ENCODE peak calls at places on chromosomes 5 and 9, in six cellular contexts. C is tibial artery; D is activated CD8-positive, alpha-beta memory T cell treated with anti-CD3 and anti-CD28 coated beads for 48 hours; J is endothelial cell of umbilical vein; N is activated naive CD8-positive, alpha-beta T cell treated with anti-CD3 and anti-CD28 coated beads, Interleukin-2, amount 10 ng/mL, durations not matched to agents 7 days and 5 days; S is GM13977. H is an unnamed sample.

GRCh38 chr5:135750506-135750905 is 84.0 kb upstream of the SLC25A48 start:
- DNase-seq in J (no peak), N (no peak), C (no peak), D (no peak), S (no peak), H (no peak)

GRCh38 chr5:44935262-44935661 is 126.5 kb downstream of the MRPS30 start:
- DNase-seq in J (no peak), N (no peak), D (no peak), S (no peak), C (no peak), H (no peak)

GRCh38 chr5:110790673-110791072 is 51.9 kb downstream of the SLC25A46 start:
- DNase-seq in S (no peak), C (no peak), D (no peak), N (no peak), J (no peak), H (no peak)

GRCh38 chr5:77957-78804 is 13.8 kb upstream of the PLEKHG4B start:
- DNase-seq in D (no peak), J (no peak), N (no peak), C (no peak), S (peak), H (no peak)

GRCh38 chr5:73693573-73694061 is 67.6 kb downstream of the ARHGEF28 start:
- DNase-seq in D (no peak), S (peak), C (no peak), N (no peak), J (peak), H (no peak)

GRCh38 chr5:156981481-156981880 is 18.5 kb upstream of the TIMD4 start:
- DNase-seq in N (no peak), S (no peak), D (no peak), C (no peak), J (no peak), H (no peak)

GRCh38 chr5:2023196-2023595 is 140.5 kb upstream of the IRX4 start:
- DNase-seq in C (no peak), D (no peak), S (no peak), J (no peak), N (no peak), H (no peak)

GRCh38 chr5:53017383-53017782 is 28.2 kb downstream of the ITGA2 start:
- DNase-seq in C (no peak), D (no peak), N (no peak), S (no peak), J (no peak), H (no peak)

GRCh38 chr5:6184481-6184880 is 193.9 kb downstream of the MED10 start:
- DNase-seq in C (no peak), D (no peak), J (no peak), N (no peak), S (no peak), H (no peak)

GRCh38 chr5:157172408-157172807 is 6.3 kb upstream of the GARIN3 start:
- DNase-seq in S (peak), N (peak), C (no peak), J (no peak), D (no peak), H (no peak)

GRCh38 chr9:115008536-115008935 is 78.1 kb upstream of the TNFSF8 start:
- DNase-seq in C (no peak), D (no peak), J (no peak), S (no peak), N (no peak), H (no peak)

GRCh38 chr9:105141448-105142101 is 102.9 kb upstream of the SLC44A1 start:
- DNase-seq in D (no peak), N (no peak), C (no peak), S (peak), J (no peak), H (no peak)

GRCh38 chr5:174378116-174378874 is 332.8 kb downstream of the NSG2 start:
- DNase-seq in J (no peak), D (no peak), N (no peak), S (no peak), C (no peak), H (no peak)

GRCh38 chr5:27315541-27316282 is 277.3 kb upstream of the CDH9 start:
- DNase-seq in D (no peak), N (no peak), S (no peak), J (no peak), C (no peak), H (no peak)

GRCh38 chr5:36444582-36444999 is 142.9 kb upstream of the RANBP3L start:
- DNase-seq in J (no peak), S (no peak), C (peak), D (no peak), N (no peak), H (no peak)

GRCh38 chr5:74340476-74340875 is 300.1 kb downstream of the ENC1 start:
- DNase-seq in J (no peak), N (no peak), S (no peak), C (no peak), D (no peak), H (no peak)

GRCh38 chr9:70406446-70406862 is 8.0 kb downstream of the KLF9 start:
- DNase-seq in S (peak), D (no peak), N (no peak), C (no peak), J (no peak), H (no peak)

GRCh38 chr5:34632805-34633414 is 23.2 kb upstream of the RAI14 start:
- DNase-seq in D (no peak), J (no peak), N (no peak), C (no peak), S (no peak), H (no peak)

GRCh38 chr9:136725612-136726011 is 13.2 kb downstream of the DIPK1B start:
- DNase-seq in J (peak), D (no peak), C (no peak), N (no peak), S (no peak), H (no peak)

GRCh38 chr5:61758711-61759110 is 426.7 kb downstream of the ZSWIM6 start:
- DNase-seq in D (no peak), J (no peak), C (no peak), N (no peak), S (no peak), H (no peak)

GRCh38 chr5:68562308-68562707 is 346.8 kb downstream of the PIK3R1 start:
- DNase-seq in N (no peak), J (no peak), D (no peak), S (no peak), C (no peak), H (no peak)

GRCh38 chr9:71552480-71552879 is 215.8 kb downstream of the CEMIP2 start:
- DNase-seq in S (no peak), C (no peak), J (no peak), D (no peak), N (no peak), H (no peak)

GRCh38 chr9:15298362-15298761 is 8.7 kb downstream of the TTC39B start:
- DNase-seq in N (no peak), J (no peak), D (no peak), C (no peak), S (no peak), H (no peak)

GRCh38 chr9:77092536-77092935 is 73.1 kb downstream of the FOXB2 start:
- DNase-seq in N (no peak), S (no peak), J (no peak), C (no peak), D (no peak), H (no peak)

GRCh38 chr5:117657591-117657990 is 1083.0 kb upstream of the SEMA6A start:
- DNase-seq in S (no peak), D (no peak), J (no peak), N (no peak), C (no peak), H (no peak)

GRCh38 chr9:37565661-37566618 is 10.2 kb downstream of the FBXO10 start:
- DNase-seq in C (no peak), J (no peak), D (no peak), S (peak), N (no peak), H (no peak)

GRCh38 chr5:79947486-79948023 is 43.5 kb downstream of the MTX3 start:
- DNase-seq in S (no peak), D (no peak), C (no peak), N (no peak), J (no peak), H (no peak)

GRCh38 chr5:126745259-126745992 is 31.5 kb upstream of the LMNB1 start:
- DNase-seq in S (no peak), J (no peak), N (no peak), C (no peak), D (no peak), H (no peak)

GRCh38 chr9:129776938-129777768 is 24.3 kb upstream of the PTGES start:
- DNase-seq in S (no peak), D (peak), C (peak), N (peak), J (peak), H (peak)